ENCODE peak calls at places on chromosomes 3 and 15, in seven cellular contexts. Y is NCI-H510A treated with DMSO at 0.1 percent for 48 hours, F is SK-MEL-5, C is endothelial cell, T is small intestine, V is AG08395, M is H54. W is an unnamed sample.

GRCh38 chr15:100929641-100930042 is 10.5 kb downstream of the LRRK1 start:
- DNase-seq in Y (no peak), F (no peak), C (peak; percentile 24), T (no peak), V (no peak), M (no peak), W (peak; percentile 66)

GRCh38 chr3:151901282-151901945 is 28.0 kb downstream of the SUCNR1 start:
- DNase-seq in Y (no peak), F (no peak), C (no peak), T (no peak), V (no peak), M (no peak), W (no peak)

GRCh38 chr15:31567861-31568260 is 241.2 kb downstream of the KLF13 start:
- DNase-seq in Y (no peak), F (no peak), C (no peak), T (no peak), V (no peak), M (no peak), W (no peak)

GRCh38 chr15:55110446-55110845 is 86.3 kb downstream of the RSL24D1 start:
- DNase-seq in Y (no peak), F (peak; percentile 6), C (no peak), T (no peak), V (no peak), M (no peak), W (no peak)

GRCh38 chr3:113018461-113019181 is 27.8 kb downstream of the GTPBP8 start:
- DNase-seq in Y (no peak), F (peak; percentile 50), C (no peak), T (no peak), V (peak; percentile 9), M (no peak), W (no peak)

GRCh38 chr15:31359722-31360111 is 33.1 kb downstream of the KLF13 start:
- DNase-seq in Y (no peak), F (no peak), C (no peak), T (peak; percentile 55), V (no peak), M (no peak), W (no peak)

GRCh38 chr15:38961886-38962285 is 397.3 kb upstream of the RASGRP1 start:
- DNase-seq in Y (no peak), F (no peak), C (no peak), T (no peak), V (peak; percentile 11), M (no peak), W (no peak)

GRCh38 chr3:152428577-152428976 is 159.8 kb downstream of the MBNL1 start:
- DNase-seq in Y (no peak), F (no peak), C (no peak), T (no peak), V (no peak), M (no peak), W (no peak)

GRCh38 chr3:66762888-66763287 is 235.2 kb upstream of the KBTBD8 start:
- DNase-seq in Y (no peak), F (no peak), C (no peak), T (no peak), V (no peak), M (no peak), W (no peak)

GRCh38 chr3:197690754-197691153 is 46.0 kb downstream of the RUBCN start:
- DNase-seq in Y (no peak), F (no peak), C (no peak), T (no peak), V (no peak), M (no peak), W (no peak)

GRCh38 chr15:79451361-79451999 is 19.3 kb downstream of the MINAR1 start:
- DNase-seq in Y (no peak), F (no peak), C (no peak), T (no peak), V (no peak), M (no peak), W (no peak)

GRCh38 chr3:187310954-187311470 is 19.5 kb upstream of the MASP1 start:
- DNase-seq in Y (no peak), F (no peak), C (no peak), T (no peak), V (no peak), M (no peak), W (no peak)

GRCh38 chr15:73078722-73079121 is 26.5 kb downstream of the NEO1 start:
- DNase-seq in Y (no peak), F (no peak), C (no peak), T (peak; percentile 71), V (peak; percentile 18), M (no peak), W (no peak)

GRCh38 chr3:27715454-27715806 is 6.7 kb downstream of the EOMES start:
- DNase-seq in Y (no peak), F (no peak), C (no peak), T (no peak), V (no peak), M (no peak), W (no peak)

GRCh38 chr3:16370872-16371740 is 106.1 kb downstream of the OXNAD1 start:
- DNase-seq in Y (no peak), F (no peak), C (no peak), T (peak; percentile 9), V (no peak), M (no peak), W (no peak)

GRCh38 chr3:133944181-133944580 is 48.5 kb upstream of the RAB6B start:
- DNase-seq in Y (no peak), F (no peak), C (no peak), T (peak; percentile 45), V (peak; percentile 19), M (no peak), W (no peak)

GRCh38 chr15:31327674-31328424 is 1.2 kb downstream of the KLF13 start:
- DNase-seq in Y (peak; percentile 24), F (peak; percentile 16), C (peak; percentile 46), T (peak; percentile 84), V (peak; percentile 48), M (peak; percentile 54), W (no peak)

GRCh38 chr15:92687183-92687582 is 31.6 kb upstream of the FAM174B start:
- DNase-seq in Y (no peak), F (no peak), C (no peak), T (no peak), V (no peak), M (no peak), W (no peak)

GRCh38 chr3:33152363-33153360 is 38.8 kb downstream of the CRTAP start:
- DNase-seq in Y (peak; percentile 9), F (no peak), C (no peak), T (no peak), V (no peak), M (peak; percentile 39), W (peak; percentile 59)

GRCh38 chr15:82803793-82804574 is 1.9 kb downstream of the FSD2 start:
- DNase-seq in Y (no peak), F (no peak), C (no peak), T (no peak), V (no peak), M (no peak), W (peak; percentile 27)

GRCh38 chr3:109685084-109686079 is 348.0 kb upstream of the DPPA4 start:
- DNase-seq in Y (no peak), F (peak; percentile 6), C (no peak), T (peak; percentile 44), V (peak; percentile 86), M (peak; percentile 40), W (no peak)

GRCh38 chr3:125185758-125186245 is 26.7 kb downstream of the SLC12A8 start:
- DNase-seq in Y (no peak), F (no peak), C (no peak), T (no peak), V (no peak), M (no peak), W (no peak)

GRCh38 chr3:125186261-125186770 is 26.2 kb downstream of the SLC12A8 start:
- DNase-seq in Y (no peak), F (no peak), C (no peak), T (no peak), V (peak; percentile 11), M (no peak), W (peak; percentile 44)

GRCh38 chr15:65832549-65833364 is 36.5 kb upstream of the RAB11A start:
- DNase-seq in Y (peak; percentile 93), F (peak; percentile 26), C (peak; percentile 67), T (peak; percentile 96), V (peak; percentile 92), M (peak; percentile 62), W (peak; percentile 98)

GRCh38 chr3:151556591-151556990 is 95.7 kb upstream of the IGSF10 start:
- DNase-seq in Y (no peak), F (no peak), C (no peak), T (no peak), V (no peak), M (no peak), W (no peak)

GRCh38 chr3:38738630-38739395 is 77.2 kb downstream of the SCN10A start:
- DNase-seq in Y (peak; percentile 1), F (peak; percentile 77), C (peak; percentile 84), T (peak; percentile 12), V (peak; percentile 32), M (peak; percentile 60), W (no peak)

GRCh38 chr15:77836116-77836798 is 203.5 kb upstream of the LINGO1 start:
- DNase-seq in Y (no peak), F (peak; percentile 88), C (no peak), T (no peak), V (peak; percentile 75), M (peak; percentile 51), W (no peak)

GRCh38 chr3:188353409-188353808 is 199.5 kb downstream of the LPP start:
- DNase-seq in Y (no peak), F (no peak), C (no peak), T (no peak), V (no peak), M (no peak), W (no peak)

GRCh38 chr15:74319596-74320357 is 47.7 kb downstream of the CYP11A1 start:
- DNase-seq in Y (no peak), F (no peak), C (peak; percentile 36), T (no peak), V (no peak), M (no peak), W (no peak)

GRCh38 chr3:160193644-160194192 is 31.5 kb upstream of the C3orf80 start:
- DNase-seq in Y (no peak), F (no peak), C (no peak), T (no peak), V (no peak), M (no peak), W (peak; percentile 60)

GRCh38 chr15:92451225-92451825 is 57.6 kb downstream of the ST8SIA2 start:
- DNase-seq in Y (no peak), F (peak; percentile 5), C (no peak), T (no peak), V (peak; percentile 90), M (no peak), W (no peak)

GRCh38 chr15:50676799-50677483 is 9.7 kb downstream of the TRPM7 start:
- DNase-seq in Y (no peak), F (no peak), C (no peak), T (peak; percentile 22), V (peak; percentile 51), M (peak; percentile 14), W (no peak)

GRCh38 chr3:56193531-56193930 is 274.7 kb downstream of the ERC2 start:
- DNase-seq in Y (no peak), F (no peak), C (no peak), T (no peak), V (no peak), M (no peak), W (no peak)

GRCh38 chr3:120524171-120524923 is 71.8 kb upstream of the NDUFB4 start:
- DNase-seq in Y (no peak), F (peak; percentile 77), C (no peak), T (no peak), V (peak; percentile 61), M (no peak), W (no peak)

GRCh38 chr3:179921500-179921899 is 115.2 kb downstream of the PEX5L start:
- DNase-seq in Y (peak; percentile 68), F (no peak), C (no peak), T (no peak), V (no peak), M (no peak), W (no peak)

GRCh38 chr3:190225186-190225692 is 97.0 kb downstream of the CLDN1 start:
- DNase-seq in Y (peak; percentile 44), F (peak; percentile 66), C (no peak), T (peak; percentile 27), V (peak; percentile 29), M (no peak), W (no peak)